ENCODE peak calls at places on chromosomes 13 and 19, in nine cellular contexts. D, P, M, B, L, A, E, V and F are unnamed samples.

GRCh38 chr19:49486232-49486631 is 1.2 kb upstream of the RPL13A start:
- DNase-seq in B (no peak), M (no peak), V (no peak), L (no peak), D (no peak), A (no peak), P (no peak), E (no peak), F (no peak)

GRCh38 chr19:15087182-15087581 is 5.2 kb downstream of the OR1I1 start:
- DNase-seq in B (no peak), P (no peak), A (no peak), D (no peak), L (no peak), M (no peak), E (no peak), V (no peak), F (no peak)

GRCh38 chr13:23889598-23890224 is 511 bp upstream of the MIPEP start:
- DNase-seq in B (no peak), P (peak), D (no peak), E (no peak), A (peak), M (peak), V (no peak), L (no peak), F (no peak)

GRCh38 chr19:1251503-1252220 is 3.3 kb downstream of the MIDN start:
- DNase-seq in M (no peak), P (no peak), A (no peak), V (no peak), B (no peak), D (no peak), L (no peak), E (no peak), F (no peak)

GRCh38 chr19:16180611-16181010 is 4.6 kb upstream of the FAM32A start:
- DNase-seq in M (no peak), V (no peak), D (no peak), L (no peak), A (peak), P (peak), B (no peak), E (no peak), F (no peak)

GRCh38 chr13:72638059-72638815 is 89.2 kb downstream of the MZT1 start:
- DNase-seq in E (no peak), B (no peak), M (no peak), D (no peak), A (no peak), V (no peak), P (peak), L (no peak), F (no peak)

GRCh38 chr13:102658678-102659077 is 36.2 kb downstream of the METTL21C start:
- DNase-seq in B (no peak), D (no peak), P (no peak), L (no peak), M (no peak), V (no peak), E (no peak), A (no peak), F (no peak)

GRCh38 chr13:87942204-87942603 is 271.0 kb downstream of the SLITRK5 start:
- DNase-seq in E (no peak), M (no peak), D (no peak), A (no peak), P (no peak), L (no peak), V (no peak), B (no peak), F (no peak)

GRCh38 chr19:58325623-58326022 is 1.2 kb upstream of the ZSCAN22 start:
- DNase-seq in L (no peak), V (no peak), B (no peak), P (peak), A (no peak), E (no peak), D (no peak), M (no peak), F (no peak)

GRCh38 chr13:26707122-26708006 is 53.2 kb downstream of the GPR12 start:
- DNase-seq in P (peak), M (peak), L (no peak), D (peak), B (no peak), V (peak), A (peak), E (peak), F (no peak)

GRCh38 chr13:34523401-34523800 is 418.7 kb upstream of the NBEA start:
- DNase-seq in V (no peak), D (no peak), M (no peak), P (peak), L (no peak), A (peak), E (no peak), B (no peak), F (no peak)

GRCh38 chr13:110757296-110757695 is 43.8 kb downstream of the ING1 start:
- DNase-seq in L (no peak), P (no peak), A (no peak), B (no peak), V (no peak), D (no peak), M (no peak), E (no peak), F (no peak)

GRCh38 chr19:574658-575526 is 2.5 kb downstream of the BSG start:
- DNase-seq in D (no peak), L (no peak), E (no peak), V (no peak), A (no peak), B (peak), P (peak), M (peak), F (no peak)

GRCh38 chr13:21579754-21580316 is 24.1 kb downstream of the MICU2 start:
- DNase-seq in M (no peak), A (no peak), P (no peak), E (no peak), B (no peak), D (no peak), L (no peak), V (no peak), F (no peak)

GRCh38 chr19:7419777-7420439 is 68.9 kb downstream of the PEX11G start:
- DNase-seq in V (no peak), L (no peak), A (no peak), M (no peak), E (no peak), B (no peak), P (no peak), D (no peak), F (no peak)

GRCh38 chr13:21744149-21744548 is 73.3 kb downstream of the FGF9 start:
- DNase-seq in P (no peak), B (no peak), V (no peak), D (no peak), L (no peak), E (no peak), M (no peak), A (no peak), F (no peak)

GRCh38 chr13:95100525-95101121 is 200.6 kb downstream of the ABCC4 start:
- DNase-seq in E (no peak), A (peak), L (no peak), B (no peak), V (no peak), D (no peak), M (no peak), P (peak), F (no peak)

GRCh38 chr13:73138276-73138950 is 79.6 kb downstream of the KLF5 start:
- DNase-seq in P (peak), A (peak), L (no peak), V (peak), B (no peak), E (no peak), M (no peak), D (no peak), F (peak)

GRCh38 chr19:46413262-46414031 is at the start of gene CCDC8:
- DNase-seq in A (peak), V (peak), D (no peak), B (peak), E (peak), L (no peak), M (peak), P (peak), F (peak)

GRCh38 chr13:77386046-77386445 is 59.2 kb upstream of the MYCBP2 start:
- DNase-seq in D (no peak), E (no peak), L (no peak), V (no peak), M (no peak), P (peak), A (peak), B (no peak), F (no peak)

GRCh38 chr19:54937926-54938325 is 9.4 kb downstream of the NLRP7 start:
- DNase-seq in V (no peak), L (no peak), E (no peak), A (no peak), D (no peak), M (no peak), P (no peak), B (no peak), F (no peak)

GRCh38 chr19:48638831-48639381 is 1.7 kb upstream of the DBP start:
- DNase-seq in E (peak), M (no peak), L (no peak), B (peak), D (no peak), A (no peak), V (no peak), P (no peak), F (no peak)

GRCh38 chr13:28429685-28430290 is 65.1 kb downstream of the FLT1 start:
- DNase-seq in L (no peak), D (no peak), B (no peak), A (peak), V (no peak), E (peak), M (no peak), P (no peak), F (no peak)

GRCh38 chr19:39411006-39411831 is 1.2 kb upstream of the PLEKHG2 start:
- DNase-seq in A (peak), D (no peak), P (no peak), E (no peak), B (no peak), M (no peak), V (no peak), L (no peak), F (peak)

GRCh38 chr19:13100871-13101589 is 1.6 kb downstream of the LYL1 start:
- DNase-seq in M (no peak), E (peak), D (no peak), A (no peak), L (no peak), P (no peak), V (no peak), B (no peak), F (no peak)
- TF ChIP-seq CTCF in M (peak), E (no peak), D (no peak), A (peak), L (no peak), P (no peak), V (peak), B (no peak), F (peak)

GRCh38 chr13:50909605-50910482 is at the start of gene RNASEH2B:
- DNase-seq in D (peak), A (peak), P (peak), B (peak), M (peak), V (no peak), E (peak), L (peak), F (no peak)
- TF ChIP-seq CTCF in D (no peak), A (no peak), P (no peak), B (no peak), M (no peak), V (no peak), E (no peak), L (peak), F (no peak)

GRCh38 chr13:112968910-112969691 is at the start of gene MCF2L:
- DNase-seq in D (peak), P (peak), E (no peak), B (peak), V (no peak), L (no peak), M (peak), A (peak), F (peak)
- TF ChIP-seq CTCF in D (no peak), P (no peak), E (no peak), B (no peak), V (peak), L (no peak), M (peak), A (peak), F (peak)

GRCh38 chr19:31478241-31478640 is 129.0 kb upstream of the TSHZ3 start:
- DNase-seq in P (no peak), E (no peak), A (no peak), B (no peak), L (no peak), M (no peak), D (no peak), V (no peak), F (no peak)
- TF ChIP-seq CTCF in P (no peak), E (no peak), A (no peak), B (no peak), L (no peak), M (no peak), D (no peak), V (no peak), F (no peak)

DNA sequence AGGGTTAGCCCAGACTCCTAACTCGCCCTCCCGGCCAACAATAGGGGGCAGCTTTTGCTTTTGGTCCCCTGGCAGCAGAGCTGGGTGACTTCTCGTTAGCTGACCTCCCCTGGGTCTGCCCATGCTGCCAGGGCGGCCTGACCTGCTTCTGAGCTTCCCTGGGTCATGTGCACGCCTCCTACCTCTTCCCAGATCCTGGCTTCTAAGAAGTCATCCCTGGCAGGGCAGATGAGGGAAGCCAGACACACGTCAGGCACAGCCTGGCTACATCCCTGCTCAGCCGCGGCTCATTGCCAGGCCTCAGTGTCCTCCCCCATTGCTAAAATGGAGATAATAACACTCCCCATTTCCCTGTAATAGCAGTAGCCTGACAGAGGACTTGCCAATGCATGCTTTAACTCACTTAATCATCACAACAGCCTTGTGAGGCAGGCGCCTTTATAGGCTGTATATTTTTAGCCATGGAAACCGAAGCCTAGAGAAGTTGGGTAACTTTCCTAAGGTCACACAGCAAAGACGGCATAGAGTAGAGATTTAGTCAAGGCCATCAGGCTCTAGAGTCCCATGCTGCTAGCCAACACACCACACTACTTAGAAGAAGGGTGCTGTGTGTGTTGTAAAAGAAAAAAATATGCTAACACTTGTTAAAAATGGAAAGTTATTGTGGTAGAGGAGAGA is 2.1 kb downstream of the KCNK6 start:
- DNase-seq in D (no peak), L (no peak), V (no peak), B (peak), A (peak), M (no peak), E (no peak), P (peak), F (no peak)
- TF ChIP-seq CTCF in D (no peak), L (no peak), V (no peak), B (no peak), A (no peak), M (no peak), E (no peak), P (no peak), F (no peak)

GRCh38 chr19:29014857-29015436 is 198.0 kb downstream of the UQCRFS1 start:
- DNase-seq in B (no peak), P (no peak), E (no peak), D (no peak), L (no peak), A (peak), M (no peak), V (no peak), F (no peak)
- TF ChIP-seq CTCF in B (no peak), P (no peak), E (no peak), D (no peak), L (no peak), A (peak), M (no peak), V (no peak), F (no peak)